ENCODE peak calls at places on chromosome 11, in four cellular contexts. One of them, this sample, is unnamed.

GRCh38 chr11:11821899-11822298 is 19.9 kb upstream of the USP47 start:
- DNase-seq in psoas muscle: no peak
- DNase-seq in breast epithelium: no peak
- DNase-seq in AG10803: no peak
- DNase-seq in this sample: no peak

GRCh38 chr11:64649304-64649703 is 58.3 kb downstream of the SLC22A12 start:
- DNase-seq in breast epithelium: no peak
- DNase-seq in psoas muscle: no peak
- DNase-seq in AG10803: no peak
- DNase-seq in this sample: no peak

GRCh38 chr11:110832080-110832479 is 119.8 kb upstream of the ARHGAP20 start:
- DNase-seq in AG10803: no peak
- DNase-seq in breast epithelium: no peak
- DNase-seq in psoas muscle: no peak
- DNase-seq in this sample: no peak

GRCh38 chr11:86449993-86450629 is 75.4 kb downstream of the CCDC81 start:
- DNase-seq in psoas muscle: no peak
- DNase-seq in breast epithelium: no peak
- DNase-seq in AG10803: no peak
- DNase-seq in this sample: no peak

GRCh38 chr11:73314121-73314948 is 6.3 kb downstream of the ARHGEF17 start:
- DNase-seq in breast epithelium: no peak
- DNase-seq in psoas muscle: no peak
- DNase-seq in AG10803: peak; percentile 50
- DNase-seq in this sample: no peak

GRCh38 chr11:128874406-128874805 is 7.3 kb upstream of the KCNJ1 start:
- DNase-seq in AG10803: peak; percentile 22
- DNase-seq in breast epithelium: no peak
- DNase-seq in psoas muscle: no peak
- DNase-seq in this sample: no peak

GRCh38 chr11:69250503-69251393 is 43.2 kb upstream of the MYEOV start:
- DNase-seq in psoas muscle: no peak
- DNase-seq in breast epithelium: no peak
- DNase-seq in AG10803: no peak
- DNase-seq in this sample: no peak

GRCh38 chr11:67230406-67230805 is 35.9 kb upstream of the GRK2 start:
- DNase-seq in AG10803: peak; percentile 16
- DNase-seq in breast epithelium: no peak
- DNase-seq in psoas muscle: no peak
- DNase-seq in this sample: no peak

GRCh38 chr11:75534291-75535038 is 8.7 kb upstream of the GDPD5 start:
- DNase-seq in AG10803: no peak
- DNase-seq in breast epithelium: no peak
- DNase-seq in psoas muscle: no peak
- DNase-seq in this sample: no peak

GRCh38 chr11:120526241-120526640 is 14.7 kb downstream of the GRIK4 start:
- DNase-seq in breast epithelium: peak; percentile 42
- DNase-seq in AG10803: no peak
- DNase-seq in psoas muscle: no peak
- DNase-seq in this sample: no peak

GRCh38 chr11:72813740-72814138 is 472 bp upstream of the ATG16L2 start:
- DNase-seq in AG10803: peak; percentile 75
- DNase-seq in breast epithelium: peak; percentile 70
- DNase-seq in psoas muscle: peak; percentile 89
- DNase-seq in this sample: peak; percentile 31

GRCh38 chr11:126630488-126630887 is 275.0 kb downstream of the ST3GAL4 start:
- DNase-seq in psoas muscle: no peak
- DNase-seq in breast epithelium: no peak
- DNase-seq in AG10803: no peak
- DNase-seq in this sample: no peak

GRCh38 chr11:126628450-126628789 is 272.9 kb downstream of the ST3GAL4 start:
- DNase-seq in psoas muscle: no peak
- DNase-seq in AG10803: no peak
- DNase-seq in breast epithelium: no peak
- DNase-seq in this sample: no peak

GRCh38 chr11:126630893-126631292 is 275.4 kb downstream of the ST3GAL4 start:
- DNase-seq in AG10803: no peak
- DNase-seq in psoas muscle: no peak
- DNase-seq in breast epithelium: no peak
- DNase-seq in this sample: no peak

GRCh38 chr11:126627376-126627775 is 271.9 kb downstream of the ST3GAL4 start:
- DNase-seq in breast epithelium: no peak
- DNase-seq in psoas muscle: no peak
- DNase-seq in AG10803: no peak
- DNase-seq in this sample: no peak

GRCh38 chr11:126628790-126629621 is 273.5 kb downstream of the ST3GAL4 start:
- DNase-seq in psoas muscle: no peak
- DNase-seq in breast epithelium: no peak
- DNase-seq in AG10803: peak; percentile 99
- DNase-seq in this sample: no peak
- TF ChIP-seq CTCF in psoas muscle: no peak
- TF ChIP-seq CTCF in breast epithelium: no peak
- TF ChIP-seq CTCF in AG10803: peak; percentile 75
- TF ChIP-seq CTCF in this sample: no peak

DNA sequence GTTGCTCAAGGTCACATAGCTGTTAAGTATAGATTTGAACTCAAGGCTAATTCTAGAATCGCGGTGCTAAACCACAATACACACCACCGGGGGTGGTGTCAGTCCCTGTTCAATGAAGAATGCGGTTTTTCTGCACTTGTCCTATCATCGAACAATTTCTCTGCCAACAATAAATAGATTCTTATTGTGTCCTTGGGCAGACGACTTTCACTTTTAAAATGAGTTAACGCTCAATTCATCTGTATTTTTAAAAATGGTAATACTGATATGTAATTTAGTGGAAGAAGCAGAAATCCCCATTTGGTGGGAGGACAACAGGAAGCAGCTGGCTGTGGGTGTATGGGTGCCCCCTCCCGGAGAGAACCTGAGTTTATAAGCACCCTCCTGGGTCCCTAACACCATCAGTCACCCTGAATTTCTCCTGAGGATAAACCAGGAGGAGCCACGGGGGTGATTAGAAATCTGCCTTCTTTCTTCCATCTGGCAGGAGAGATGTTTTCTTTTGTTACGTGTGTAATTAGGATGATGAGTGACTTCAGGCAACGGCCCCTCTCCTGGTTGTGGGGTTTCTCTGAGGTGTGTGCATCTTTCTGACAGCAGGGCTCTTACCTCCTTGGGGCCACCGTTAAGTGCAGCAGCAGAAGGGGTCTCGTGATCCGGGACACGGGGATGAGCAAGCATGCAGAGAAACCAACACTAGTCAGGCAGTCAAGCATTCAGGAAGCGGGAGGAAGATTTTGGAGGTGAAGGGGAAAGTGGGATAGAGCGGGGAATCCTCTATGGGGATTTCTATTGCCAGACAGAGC is 87.7 kb downstream of the GRAMD1B start:
- DNase-seq in psoas muscle: no peak
- DNase-seq in breast epithelium: no peak
- DNase-seq in AG10803: no peak
- DNase-seq in this sample: no peak
- H3K4me3 ChIP-seq in psoas muscle: no peak overlapping the region
- H3K4me3 ChIP-seq in breast epithelium: no peak overlapping the region
- H3K4me3 ChIP-seq in AG10803: no peak overlapping the region
- H3K4me3 ChIP-seq in this sample: no peak overlapping the region

GRCh38 chr11:115581871-115582639 is 77.8 kb upstream of the CADM1 start:
- DNase-seq in psoas muscle: no peak
- DNase-seq in breast epithelium: no peak
- DNase-seq in AG10803: peak; percentile 4
- DNase-seq in this sample: no peak
- TF ChIP-seq CTCF in psoas muscle: no peak
- TF ChIP-seq CTCF in breast epithelium: no peak
- TF ChIP-seq CTCF in AG10803: peak; percentile 13
- TF ChIP-seq CTCF in this sample: no peak

DNA sequence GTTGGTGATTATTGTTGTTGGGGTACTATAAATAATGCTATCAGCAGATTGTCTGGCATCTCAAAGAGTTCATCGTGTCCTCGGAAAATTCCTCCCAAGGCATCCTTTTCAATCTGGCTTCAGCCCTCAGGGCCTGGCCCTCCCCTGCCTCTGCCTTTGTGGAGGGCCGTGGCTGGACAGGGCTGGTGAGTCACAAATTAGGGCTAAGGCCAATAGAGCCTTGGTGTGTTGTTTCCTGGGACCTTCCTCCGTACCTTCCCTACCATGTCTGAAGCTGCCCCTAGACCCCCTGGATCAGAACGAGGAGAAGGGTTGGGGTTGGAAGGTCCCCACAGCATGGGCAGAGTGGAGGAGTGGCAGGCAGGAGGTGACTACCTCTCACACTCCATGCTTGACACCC is 31.2 kb upstream of the LRRC32 start:
- DNase-seq in psoas muscle: no peak
- DNase-seq in AG10803: peak; percentile 52
- DNase-seq in breast epithelium: no peak
- DNase-seq in this sample: no peak
- H3K4me3 ChIP-seq in psoas muscle: no peak overlapping the region
- H3K4me3 ChIP-seq in AG10803: no peak overlapping the region
- H3K4me3 ChIP-seq in breast epithelium: no peak overlapping the region
- H3K4me3 ChIP-seq in this sample: no peak overlapping the region

DNA sequence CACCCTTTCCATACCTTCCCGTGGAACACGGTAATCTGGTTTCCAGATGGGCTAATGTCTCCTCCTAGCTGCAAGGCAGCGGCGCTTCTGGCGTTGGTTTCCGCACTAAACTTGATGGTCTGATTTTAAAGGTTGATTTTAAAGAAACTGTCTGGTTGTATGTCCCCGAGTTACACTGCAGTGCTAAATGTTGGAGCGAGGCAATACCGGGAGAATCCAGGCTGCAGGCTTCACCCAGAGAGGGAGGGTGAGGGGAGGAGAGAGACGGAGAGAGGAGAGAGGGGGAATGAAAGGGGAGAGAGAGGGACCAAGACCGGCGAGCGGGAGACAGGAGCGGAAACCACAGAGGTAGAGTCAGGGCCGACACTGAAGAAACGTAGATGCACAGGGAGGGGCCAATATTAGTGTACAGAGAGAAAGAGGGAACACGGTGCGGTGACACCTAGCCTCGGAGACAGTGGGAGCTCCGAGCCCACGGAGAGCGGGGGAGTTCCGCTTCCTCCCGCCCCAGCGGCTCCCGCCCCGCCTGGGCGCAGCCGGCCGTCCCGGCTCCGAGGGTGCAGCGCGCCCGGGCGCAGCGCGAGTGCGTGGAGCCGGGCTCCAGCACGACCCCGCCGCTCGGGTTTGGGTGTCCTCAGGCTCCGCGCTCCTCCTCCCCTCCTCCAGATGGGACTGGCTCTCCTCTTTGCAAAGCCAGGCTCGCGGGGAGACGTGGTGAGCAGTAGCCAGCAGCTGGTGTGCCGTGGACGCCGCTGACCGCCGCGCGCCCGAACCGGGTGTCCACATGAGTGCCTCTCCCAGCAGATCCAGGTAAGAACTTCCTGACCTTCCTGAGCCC is 71.9 kb upstream of the GRAMD1B start:
- DNase-seq in AG10803: peak; percentile 35
- DNase-seq in breast epithelium: no peak
- DNase-seq in psoas muscle: no peak
- DNase-seq in this sample: no peak
- TF ChIP-seq CTCF in AG10803: peak; percentile 36
- TF ChIP-seq CTCF in breast epithelium: no peak
- TF ChIP-seq CTCF in psoas muscle: peak; percentile 23
- TF ChIP-seq CTCF in this sample: no peak